ENCODE peak calls at places on chromosomes 1 and 21, in six cellular contexts. L, J, V, H, M and C are unnamed samples.

GRCh38 chr1:180632326-180633088 is 685 bp downstream of the XPR1 start:
- DNase-seq in L (peak), J (peak), V (no peak), H (peak), M (peak), C (no peak)

GRCh38 chr1:26607191-26607590 is 77.6 kb downstream of the RPS6KA1 start:
- DNase-seq in L (no peak), J (no peak), V (no peak), H (no peak), M (no peak), C (no peak)

GRCh38 chr1:27637052-27637451 is 2.1 kb upstream of the FGR start:
- DNase-seq in L (no peak), J (no peak), V (no peak), H (no peak), M (peak), C (no peak)

GRCh38 chr1:246569248-246570238 is 3.3 kb downstream of the CNST start:
- DNase-seq in L (no peak), J (no peak), V (no peak), H (no peak), M (no peak), C (no peak)

GRCh38 chr1:15370781-15371467 is 38.8 kb upstream of the EFHD2 start:
- DNase-seq in L (no peak), J (peak), V (no peak), H (no peak), M (peak), C (no peak)

GRCh38 chr1:114509596-114510234 is 1.3 kb downstream of the TRIM33 start:
- DNase-seq in L (peak), J (no peak), V (no peak), H (no peak), M (no peak), C (no peak)

GRCh38 chr1:13583592-13583963 is at the start of gene PDPN:
- DNase-seq in L (no peak), J (peak), V (no peak), H (peak), M (peak), C (no peak)

GRCh38 chr1:221035680-221036153 is 156.5 kb downstream of the HLX start:
- DNase-seq in L (no peak), J (no peak), V (peak), H (no peak), M (no peak), C (no peak)

GRCh38 chr1:34270181-34270580 is 93.5 kb downstream of the C1orf94 start:
- DNase-seq in L (no peak), J (no peak), V (no peak), H (no peak), M (no peak), C (no peak)

GRCh38 chr21:44458971-44459711 is 3.8 kb downstream of the LRRC3 start:
- DNase-seq in L (no peak), J (no peak), V (no peak), H (no peak), M (no peak), C (no peak)